ENCODE peak calls at places on chromosomes 16 and 17, in nine cellular contexts. C, P, S, Q, B, D, J, T and G are unnamed samples.

GRCh38 chr17:17519886-17520285 is 23.7 kb upstream of the RASD1 start:
- DNase-seq in B (no peak), J (no peak), D (no peak), S (no peak), T (no peak), Q (no peak), P (peak), C (no peak), G (no peak)

GRCh38 chr17:63973930-63974593 is 1.3 kb upstream of the SCN4A start:
- DNase-seq in J (no peak), D (no peak), Q (no peak), P (peak), T (no peak), C (peak), S (no peak), B (no peak), G (peak)

GRCh38 chr16:58414938-58415451 is 22.7 kb downstream of the GINS3 start:
- DNase-seq in J (no peak), P (no peak), T (no peak), B (no peak), C (no peak), Q (no peak), D (no peak), S (no peak), G (no peak)

GRCh38 chr16:54213322-54213721 is 73.3 kb downstream of the IRX3 start:
- DNase-seq in S (no peak), D (no peak), C (no peak), Q (no peak), J (no peak), P (no peak), T (no peak), B (no peak), G (no peak)

GRCh38 chr16:61366006-61366405 is 670.2 kb downstream of the CDH8 start:
- DNase-seq in P (no peak), Q (no peak), T (no peak), S (no peak), B (no peak), D (no peak), J (no peak), C (no peak), G (no peak)

GRCh38 chr17:67156269-67157199 is 88.5 kb downstream of the HELZ start:
- DNase-seq in P (no peak), S (no peak), T (no peak), Q (no peak), J (no peak), B (no peak), D (no peak), C (no peak), G (no peak)

GRCh38 chr16:51762081-51762995 is 611.3 kb upstream of the SALL1 start:
- DNase-seq in J (peak), Q (peak), D (peak), C (peak), B (no peak), T (peak), P (peak), S (peak), G (peak)

GRCh38 chr16:57314161-57314785 is 29.8 kb upstream of the PLLP start:
- DNase-seq in S (peak), P (no peak), Q (no peak), C (no peak), J (no peak), B (no peak), D (peak), T (peak), G (no peak)

GRCh38 chr16:28101533-28101890 is 38.0 kb upstream of the GSG1L start:
- DNase-seq in T (no peak), D (no peak), S (no peak), C (no peak), B (no peak), J (no peak), P (no peak), Q (no peak), G (no peak)

GRCh38 chr17:55458977-55459376 is 37.3 kb upstream of the MMD start:
- DNase-seq in T (no peak), S (no peak), B (no peak), J (no peak), C (no peak), Q (no peak), P (no peak), D (no peak), G (no peak)

GRCh38 chr17:47687328-47687690 is 6.7 kb upstream of the TBKBP1 start:
- DNase-seq in T (no peak), B (no peak), C (no peak), Q (no peak), P (no peak), J (no peak), S (no peak), D (no peak), G (no peak)

GRCh38 chr17:68621065-68621464 is 19.9 kb upstream of the FAM20A start:
- DNase-seq in P (no peak), T (no peak), J (no peak), Q (no peak), D (no peak), B (no peak), S (no peak), C (no peak), G (no peak)

GRCh38 chr17:72135546-72136325 is 14.9 kb downstream of the SOX9 start:
- DNase-seq in C (no peak), D (no peak), J (no peak), S (no peak), Q (no peak), T (no peak), P (no peak), B (no peak), G (no peak)

GRCh38 chr16:88917915-88918627 is 51.6 kb upstream of the PABPN1L start:
- DNase-seq in S (no peak), P (peak), B (no peak), D (no peak), Q (no peak), T (no peak), J (no peak), C (no peak), G (no peak)

GRCh38 chr17:30788918-30789317 is 35.6 kb downstream of the CRLF3 start:
- DNase-seq in T (no peak), J (no peak), Q (no peak), D (no peak), P (no peak), B (no peak), S (no peak), C (no peak), G (no peak)

GRCh38 chr16:89906141-89907025 is 12.3 kb upstream of the MC1R start:
- DNase-seq in S (no peak), D (no peak), B (no peak), T (no peak), C (peak), P (no peak), J (no peak), Q (no peak), G (no peak)

GRCh38 chr16:82350560-82350959 is 180.5 kb upstream of the MPHOSPH6 start:
- DNase-seq in J (no peak), B (no peak), D (no peak), C (no peak), P (no peak), T (no peak), Q (no peak), S (no peak), G (no peak)

GRCh38 chr17:76500074-76500744 is 1.0 kb downstream of the RHBDF2 start:
- DNase-seq in P (no peak), D (no peak), S (no peak), B (no peak), C (no peak), J (no peak), Q (no peak), T (no peak), G (peak)

GRCh38 chr16:51410125-51410524 is 259.1 kb upstream of the SALL1 start:
- DNase-seq in C (no peak), D (no peak), S (no peak), P (no peak), T (no peak), B (no peak), Q (no peak), J (no peak), G (no peak)

GRCh38 chr17:48492401-48493298 is 38.2 kb downstream of the HOXB1 start:
- DNase-seq in C (peak), Q (peak), J (peak), S (peak), B (no peak), T (peak), P (peak), D (no peak), G (peak)

GRCh38 chr16:12027091-12027490 is 50.6 kb downstream of the SNX29 start:
- DNase-seq in D (no peak), P (peak), S (no peak), T (no peak), Q (no peak), B (no peak), C (no peak), J (no peak), G (no peak)

GRCh38 chr17:82859431-82860403 is 19.9 kb upstream of the ZNF750 start:
- DNase-seq in B (peak), C (peak), T (no peak), S (no peak), D (no peak), Q (no peak), P (peak), J (no peak), G (no peak)

GRCh38 chr16:57600048-57600835 is 28.2 kb upstream of the ADGRG1 start:
- DNase-seq in S (peak), C (peak), P (peak), Q (no peak), J (no peak), T (peak), B (no peak), D (no peak), G (peak)

GRCh38 chr17:45942284-45942683 is 47.9 kb downstream of the MAPT start:
- DNase-seq in C (no peak), B (no peak), S (peak), T (peak), D (no peak), P (no peak), Q (no peak), J (peak), G (peak)

DNA sequence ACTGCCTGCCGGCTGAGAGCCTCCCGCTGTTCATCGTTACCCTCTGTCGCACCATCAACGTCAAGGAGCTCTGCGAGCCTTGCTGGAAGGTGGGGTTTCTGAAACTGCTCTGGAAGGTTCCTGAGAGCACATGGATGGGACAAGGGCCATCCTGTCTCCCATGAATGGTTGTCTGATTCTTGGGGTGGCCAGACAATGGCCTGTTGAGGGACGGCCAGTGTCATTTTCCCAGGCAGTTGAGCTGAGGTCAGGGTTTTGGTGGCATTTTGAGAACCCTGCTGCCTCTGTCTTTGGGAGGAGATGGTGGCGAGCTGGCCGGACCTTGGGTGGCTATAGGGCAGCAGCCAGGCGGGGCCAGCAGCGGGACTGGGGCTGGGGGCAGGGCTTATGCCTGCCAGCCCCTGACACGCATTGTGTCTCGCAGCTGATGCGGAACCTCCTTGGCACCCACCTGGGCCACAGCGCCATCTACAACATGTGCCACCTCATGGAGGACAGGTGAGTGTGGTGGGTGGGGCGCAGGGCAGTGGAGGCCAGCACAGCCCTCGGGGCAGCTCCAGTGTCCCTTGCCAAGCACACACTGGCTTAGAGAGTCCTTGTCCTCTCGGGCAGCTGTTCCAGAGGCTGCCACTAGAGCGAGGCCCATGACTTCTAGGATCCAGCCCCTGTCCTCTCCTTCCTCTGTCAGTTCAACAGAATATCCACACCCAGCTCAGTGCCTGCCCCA is 9.1 kb downstream of the TSC2 start:
- DNase-seq in P (peak), C (no peak), T (no peak), J (no peak), B (no peak), D (no peak), Q (no peak), S (no peak), G (no peak)
- TF ChIP-seq CTCF in P (peak), C (no peak), T (no peak), J (no peak), B (no peak), D (peak), Q (peak), S (no peak), G (no peak)

GRCh38 chr16:30535777-30536190 is 1.1 kb upstream of the ZNF747 start:
- DNase-seq in D (no peak), C (no peak), J (peak), T (peak), S (peak), P (peak), B (peak), Q (peak), G (peak)
- TF ChIP-seq EP300 in D (no peak), C (no peak), J (no peak), T (no peak), S (no peak), P (no peak), B (peak), Q (no peak), G (no peak)

DNA sequence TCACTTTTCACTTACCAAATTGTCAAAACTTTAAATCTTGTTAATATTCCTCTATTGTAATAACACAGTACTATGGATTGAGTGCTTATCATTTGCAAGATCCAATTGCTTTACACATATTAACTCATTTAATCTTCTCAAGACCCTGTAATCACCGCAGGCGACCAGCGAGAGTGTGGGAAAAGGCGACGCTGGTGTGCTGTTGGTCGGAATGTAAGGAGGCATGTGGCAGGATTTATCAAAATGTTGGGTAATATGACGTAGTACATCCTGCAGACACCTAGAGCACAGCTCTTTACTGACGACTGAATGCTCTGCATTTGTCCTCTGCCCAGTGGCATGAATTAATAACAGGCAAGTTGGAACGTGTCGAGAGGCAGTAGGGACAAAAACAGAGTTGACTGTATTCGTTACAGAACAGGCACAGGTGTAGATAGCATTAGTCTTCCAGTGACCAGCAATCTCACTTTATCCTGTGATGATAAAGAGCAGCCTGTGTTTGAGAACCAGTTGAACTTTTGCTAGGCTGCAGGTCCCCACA is 80.3 kb downstream of the TNRC6C start:
- DNase-seq in J (no peak), P (no peak), C (no peak), Q (no peak), T (no peak), B (no peak), D (peak), S (no peak), G (no peak)
- TF ChIP-seq CTCF in J (no peak), P (no peak), C (no peak), Q (no peak), T (no peak), B (no peak), D (no peak), S (no peak), G (no peak)

GRCh38 chr17:19391432-19391831 is 4.4 kb upstream of the MFAP4 start:
- DNase-seq in J (no peak), B (no peak), Q (no peak), P (no peak), C (no peak), T (no peak), D (no peak), S (peak), G (no peak)
- TF ChIP-seq EP300 in J (no peak), B (no peak), Q (no peak), P (no peak), C (no peak), T (no peak), D (no peak), S (no peak), G (no peak)

DNA sequence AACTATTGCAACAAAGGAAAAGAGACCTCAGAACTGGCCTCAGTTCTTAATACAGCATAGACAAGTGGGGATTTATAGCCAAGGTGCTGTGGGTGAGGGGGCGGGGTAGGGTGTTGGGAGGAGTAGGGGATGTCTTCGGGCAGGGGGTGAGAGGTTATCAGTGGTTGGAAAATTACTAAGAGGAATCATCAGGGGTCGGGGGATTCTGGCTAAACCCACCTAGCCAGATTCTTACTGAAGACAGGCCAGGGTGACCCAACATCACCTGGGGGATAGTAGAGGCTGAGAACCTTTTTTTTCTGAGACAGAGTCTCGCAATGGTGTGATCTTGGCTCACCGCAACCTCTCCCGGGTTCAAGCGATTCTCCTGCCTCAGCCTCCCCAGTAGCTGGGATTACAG is 32.6 kb downstream of the HS3ST3B1 start:
- DNase-seq in Q (no peak), S (no peak), D (no peak), T (no peak), P (no peak), J (no peak), B (no peak), C (no peak), G (no peak)
- TF ChIP-seq CTCF in Q (no peak), S (no peak), D (no peak), T (no peak), P (no peak), J (no peak), B (no peak), C (no peak), G (no peak)

GRCh38 chr17:33725675-33726271 is 432.7 kb upstream of the ASIC2 start:
- DNase-seq in T (peak), S (no peak), J (no peak), Q (no peak), P (no peak), C (peak), D (no peak), B (no peak), G (peak)
- TF ChIP-seq EP300 in T (no peak), S (no peak), J (no peak), Q (no peak), P (no peak), C (no peak), D (no peak), B (no peak), G (no peak)

GRCh38 chr17:979211-979538 is 401 bp downstream of the NXN start:
- DNase-seq in S (peak), B (no peak), D (no peak), J (no peak), T (no peak), P (no peak), Q (no peak), C (peak), G (no peak)

GRCh38 chr17:980406-981291 is 1.1 kb upstream of the NXN start:
- DNase-seq in Q (peak), D (no peak), T (peak), S (peak), J (peak), C (peak), B (peak), P (peak), G (peak)

GRCh38 chr17:981292-981658 is 1.7 kb upstream of the NXN start:
- DNase-seq in Q (no peak), P (no peak), C (no peak), T (no peak), B (no peak), D (no peak), S (no peak), J (no peak), G (no peak)

GRCh38 chr17:978110-979093 is 1.2 kb downstream of the NXN start:
- DNase-seq in Q (no peak), D (no peak), T (peak), P (peak), B (no peak), C (no peak), S (peak), J (peak), G (no peak)

DNA sequence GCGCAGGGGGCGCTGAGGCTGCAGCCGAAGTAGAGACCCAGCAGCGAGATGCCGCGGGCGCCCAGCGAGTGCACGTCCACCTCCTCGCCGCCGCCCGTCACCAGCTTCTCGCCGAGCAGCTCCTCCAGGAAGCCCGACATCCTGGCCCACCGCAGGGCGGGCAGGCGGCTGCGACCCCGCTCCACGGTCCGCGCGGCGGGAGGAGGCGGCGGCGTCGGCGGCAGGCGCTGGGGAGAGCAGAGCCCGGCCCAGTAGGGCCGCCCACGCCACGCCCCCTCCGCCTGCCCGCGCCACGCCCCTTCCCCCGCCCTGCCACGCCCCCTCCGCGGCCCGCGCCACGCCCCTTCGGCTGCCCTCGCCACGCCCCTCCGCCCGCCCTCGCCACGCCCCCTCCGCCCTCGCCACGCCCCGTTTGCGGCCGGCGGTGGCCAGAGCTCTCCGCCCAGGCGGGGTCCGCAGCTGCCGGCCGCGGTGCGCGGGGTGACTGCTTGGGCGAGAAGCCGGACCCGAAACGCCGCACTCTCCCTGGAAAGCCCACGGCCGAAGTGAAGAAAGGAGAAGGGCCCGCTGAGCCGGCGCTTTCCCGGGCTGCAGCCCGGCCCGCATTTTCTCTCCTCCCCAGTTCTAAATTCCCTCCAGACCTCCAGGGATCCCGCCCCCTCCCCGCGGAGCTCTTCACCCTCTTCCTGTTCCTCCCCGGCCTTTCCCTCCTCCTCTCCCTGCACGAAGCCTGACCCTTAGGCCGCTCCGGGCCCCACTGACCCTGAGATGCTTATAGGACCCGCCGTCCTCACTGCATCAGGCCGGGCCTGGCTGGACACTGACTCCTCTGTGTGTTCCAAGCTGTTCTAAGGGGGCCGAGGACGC is at the start of gene NXN:
- DNase-seq in D (peak), C (peak), P (peak), B (no peak), Q (peak), T (peak), S (peak), J (peak), G (peak)
- TF ChIP-seq CTCF in D (peak), C (peak), P (no peak), B (no peak), Q (no peak), T (no peak), S (no peak), J (peak), G (no peak)

GRCh38 chr17:79905832-79906231 is 66.6 kb upstream of the CBX4 start:
- DNase-seq in B (no peak), T (no peak), C (peak), D (no peak), S (no peak), P (no peak), Q (no peak), J (no peak), G (no peak)
- TF ChIP-seq EP300 in B (no peak), T (no peak), C (no peak), D (no peak), S (no peak), P (no peak), Q (no peak), J (no peak), G (no peak)